ENCODE peak calls at places on chromosomes 6 and 20, in six cellular contexts. Y is body of pancreas, R is spleen, K is fibroblast of lung, Z is neural progenitor cell, E is mucosa of descending colon. P is an unnamed sample. For H3K4me1, the result is how much of the 10 kb centered on the place peaks cover.

GRCh38 chr20:23419995-23420901 is 1.0 kb downstream of the NAPB start:
- DNase-seq in Y (peak), R (peak), K (peak), Z (peak), E (peak), P (peak)

GRCh38 chr6:169589699-169590257 is 112.1 kb downstream of the WDR27 start:
- DNase-seq in Y (no peak), R (no peak), K (peak), Z (no peak), E (no peak), P (no peak)

GRCh38 chr20:4787069-4787468 is 65.4 kb downstream of the PRND start:
- DNase-seq in Y (no peak), R (no peak), K (peak), Z (no peak), E (no peak), P (no peak)

GRCh38 chr20:40743172-40743775 is 54.2 kb upstream of the MAFB start:
- DNase-seq in Y (no peak), R (no peak), K (no peak), Z (no peak), E (no peak), P (no peak)

GRCh38 chr6:111686249-111686997 is 80.7 kb upstream of the TRAF3IP2 start:
- DNase-seq in Y (no peak), R (no peak), K (no peak), Z (peak), E (no peak), P (peak)

GRCh38 chr6:31490115-31490873 is 7.7 kb upstream of the MICB start:
- DNase-seq in Y (no peak), R (no peak), K (no peak), Z (no peak), E (no peak), P (no peak)

GRCh38 chr6:43668151-43669028 is 19.2 kb downstream of the MRPS18A start:
- DNase-seq in Y (peak), R (peak), K (peak), Z (peak), E (peak), P (peak)

GRCh38 chr6:138914701-138915100 is 73.4 kb downstream of the REPS1 start:
- DNase-seq in Y (no peak), R (no peak), K (no peak), Z (no peak), E (no peak), P (no peak)

GRCh38 chr20:2118783-2119182 is 17.2 kb downstream of the STK35 start:
- DNase-seq in Y (no peak), R (no peak), K (peak), Z (no peak), E (no peak), P (no peak)

GRCh38 chr6:100435299-100435698 is 29.4 kb downstream of the SIM1 start:
- DNase-seq in Y (no peak), R (no peak), K (peak), Z (peak), E (no peak), P (no peak)

GRCh38 chr6:111972714-111973678 is 80.9 kb upstream of the CCN6 start:
- DNase-seq in Y (no peak), R (no peak), K (peak), Z (no peak), E (no peak), P (no peak)

GRCh38 chr6:39389372-39389767 is 66.9 kb upstream of the KCNK16 start:
- DNase-seq in Y (no peak), R (no peak), K (peak), Z (peak), E (no peak), P (no peak)
- TF ChIP-seq CTCF in Y (no peak), R (no peak), K (peak), Z (peak), E (no peak), P (peak)

GRCh38 chr20:44600758-44601562 is 18.6 kb downstream of the PKIG start:
- DNase-seq in Y (no peak), R (peak), K (peak), Z (no peak), E (no peak), P (no peak)

GRCh38 chr20:44601801-44602204 is 19.4 kb downstream of the PKIG start:
- DNase-seq in Y (no peak), R (no peak), K (peak), Z (no peak), E (peak), P (no peak)

GRCh38 chr20:44598413-44599290 is 16.3 kb downstream of the PKIG start:
- DNase-seq in Y (no peak), R (peak), K (no peak), Z (peak), E (no peak), P (no peak)

GRCh38 chr20:44599715-44600114 is 17.3 kb downstream of the PKIG start:
- DNase-seq in Y (no peak), R (no peak), K (no peak), Z (no peak), E (no peak), P (no peak)

DNA sequence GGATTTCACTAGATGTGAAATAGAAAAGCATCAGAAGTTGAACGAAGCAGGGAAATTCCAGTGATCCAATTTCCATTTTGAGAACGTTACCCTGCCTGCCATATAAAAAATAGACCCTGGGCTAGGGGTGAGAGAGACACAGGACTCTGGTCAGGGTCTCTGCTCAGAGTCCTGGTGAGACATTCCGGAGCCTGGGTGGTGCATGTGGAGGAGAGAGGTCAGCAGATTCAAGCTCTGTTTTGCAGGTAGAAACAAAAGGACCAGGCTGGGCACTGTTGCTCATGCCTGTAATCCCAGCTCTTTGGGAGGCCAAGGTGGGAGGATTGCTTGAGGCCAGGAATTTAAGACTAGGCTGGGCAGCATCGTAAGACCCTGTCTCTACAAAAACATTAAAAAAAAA is 17.9 kb downstream of the PKIG start:
- DNase-seq in Y (no peak), R (no peak), K (no peak), Z (no peak), E (no peak), P (no peak)
- H3K4me1 ChIP-seq in Y (under half), R (half or more), K (under half), Z (under half), E (under half), P (under half)

GRCh38 chr6:126143650-126144260 is 157.4 kb downstream of the TRMT11 start:
- DNase-seq in Y (no peak), R (no peak), K (peak), Z (peak), E (no peak), P (no peak)
- H3K4me3 ChIP-seq in Y (no peak), R (no peak), K (no peak), Z (peak), E (no peak), P (no peak)

DNA sequence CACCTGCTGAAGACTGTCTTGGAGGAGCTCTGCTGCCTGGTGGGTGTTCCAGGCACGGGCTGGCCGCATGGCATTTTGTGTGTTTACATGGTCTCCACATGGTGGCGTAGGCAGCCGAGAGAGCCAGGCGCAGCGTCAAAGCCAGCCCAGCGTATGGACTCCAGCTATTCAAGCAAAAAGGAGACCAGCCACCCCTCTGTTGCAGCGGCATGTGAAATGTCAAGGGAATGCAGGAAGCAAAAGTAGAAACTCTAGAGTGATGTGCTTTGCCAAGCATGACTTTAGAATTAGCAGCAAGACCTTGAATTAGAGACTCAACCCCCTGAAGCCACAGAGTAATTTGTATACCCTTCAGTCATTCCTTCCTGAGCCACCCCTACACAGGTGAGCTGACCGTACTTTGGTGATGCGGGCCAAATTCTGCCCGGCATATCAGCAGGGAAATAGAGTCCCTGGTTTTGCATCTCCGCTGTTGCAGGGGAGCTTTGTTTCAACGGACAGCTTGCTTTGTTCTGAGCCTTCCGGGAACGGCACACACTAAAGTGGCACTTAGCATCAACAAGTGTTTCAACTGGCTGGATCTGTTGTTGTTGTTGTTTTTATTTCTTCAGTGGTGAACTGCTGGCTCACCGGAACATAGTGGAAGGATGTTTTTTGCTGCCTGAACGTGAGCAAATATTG is 48.5 kb downstream of the FNDC1 start:
- DNase-seq in Y (peak), R (no peak), K (peak), Z (peak), E (no peak), P (peak)
- TF ChIP-seq CTCF in Y (peak), R (peak), K (peak), Z (peak), E (no peak), P (peak)

GRCh38 chr6:56661298-56661697 is 18.6 kb upstream of the DST start:
- DNase-seq in Y (no peak), R (no peak), K (no peak), Z (peak), E (no peak), P (no peak)
- H3K4me1 ChIP-seq in Y (under half), R (under half), K (under half), Z (under half), E (under half), P (under half)

GRCh38 chr20:3168079-3168828 is 5.1 kb downstream of the LZTS3 start:
- DNase-seq in Y (peak), R (peak), K (no peak), Z (peak), E (peak), P (no peak)
- H3K4me3 ChIP-seq in Y (peak), R (no peak), K (no peak), Z (peak), E (no peak), P (no peak)

GRCh38 chr6:83055366-83055964 is 10.2 kb downstream of the UBE3D start:
- DNase-seq in Y (peak), R (no peak), K (peak), Z (peak), E (peak), P (peak)
- TF ChIP-seq CTCF in Y (peak), R (peak), K (peak), Z (peak), E (peak), P (peak)